ENCODE peak calls at places on chromosomes 6 and 20, in eight cellular contexts. One of them, this sample, is unnamed.

GRCh38 chr6:161169690-161170089 is 104.2 kb downstream of the AGPAT4 start:
- DNase-seq in dermis microvascular lymphatic vessel endothelial cell: no peak
- DNase-seq in C1 segment of cervical spinal cord: peak
- DNase-seq in occipital lobe: peak
- DNase-seq in brain microvascular endothelial cell: peak
- DNase-seq in skeletal muscle cell: peak
- DNase-seq in IMR-90: peak
- DNase-seq in fibroblast of lung: peak
- DNase-seq in this sample: no peak

GRCh38 chr20:48338717-48339116 is 489.1 kb downstream of the PREX1 start:
- DNase-seq in dermis microvascular lymphatic vessel endothelial cell: no peak
- DNase-seq in C1 segment of cervical spinal cord: no peak
- DNase-seq in occipital lobe: no peak
- DNase-seq in brain microvascular endothelial cell: peak
- DNase-seq in skeletal muscle cell: peak
- DNase-seq in IMR-90: peak
- DNase-seq in fibroblast of lung: peak
- DNase-seq in this sample: no peak

GRCh38 chr6:87756858-87757257 is 54.8 kb upstream of the AKIRIN2 start:
- DNase-seq in dermis microvascular lymphatic vessel endothelial cell: no peak
- DNase-seq in C1 segment of cervical spinal cord: no peak
- DNase-seq in occipital lobe: no peak
- DNase-seq in brain microvascular endothelial cell: peak
- DNase-seq in skeletal muscle cell: peak
- DNase-seq in IMR-90: peak
- DNase-seq in fibroblast of lung: peak
- DNase-seq in this sample: no peak

GRCh38 chr6:299050-299980 is 7.0 kb downstream of the DUSP22 start:
- DNase-seq in dermis microvascular lymphatic vessel endothelial cell: no peak
- DNase-seq in C1 segment of cervical spinal cord: no peak
- DNase-seq in occipital lobe: no peak
- DNase-seq in brain microvascular endothelial cell: no peak
- DNase-seq in skeletal muscle cell: peak
- DNase-seq in IMR-90: peak
- DNase-seq in fibroblast of lung: no peak
- DNase-seq in this sample: no peak

GRCh38 chr6:34412054-34412453 is 13.8 kb downstream of the RPS10 start:
- DNase-seq in dermis microvascular lymphatic vessel endothelial cell: no peak
- DNase-seq in C1 segment of cervical spinal cord: peak
- DNase-seq in occipital lobe: peak
- DNase-seq in brain microvascular endothelial cell: no peak
- DNase-seq in skeletal muscle cell: no peak
- DNase-seq in IMR-90: no peak
- DNase-seq in fibroblast of lung: peak
- DNase-seq in this sample: peak

GRCh38 chr6:70956451-70957283 is at the start of gene B3GAT2:
- DNase-seq in dermis microvascular lymphatic vessel endothelial cell: no peak
- DNase-seq in C1 segment of cervical spinal cord: peak
- DNase-seq in occipital lobe: peak
- DNase-seq in brain microvascular endothelial cell: no peak
- DNase-seq in skeletal muscle cell: no peak
- DNase-seq in IMR-90: peak
- DNase-seq in fibroblast of lung: peak
- DNase-seq in this sample: no peak

GRCh38 chr20:58043866-58044140 is 184.7 kb downstream of the ANKRD60 start:
- DNase-seq in dermis microvascular lymphatic vessel endothelial cell: no peak
- DNase-seq in C1 segment of cervical spinal cord: no peak
- DNase-seq in occipital lobe: no peak
- DNase-seq in brain microvascular endothelial cell: no peak
- DNase-seq in skeletal muscle cell: no peak
- DNase-seq in IMR-90: no peak
- DNase-seq in fibroblast of lung: no peak
- DNase-seq in this sample: no peak

GRCh38 chr6:133584903-133585302 is 304.0 kb upstream of the TCF21 start:
- DNase-seq in dermis microvascular lymphatic vessel endothelial cell: no peak
- DNase-seq in C1 segment of cervical spinal cord: no peak
- DNase-seq in occipital lobe: no peak
- DNase-seq in brain microvascular endothelial cell: no peak
- DNase-seq in skeletal muscle cell: no peak
- DNase-seq in IMR-90: no peak
- DNase-seq in fibroblast of lung: no peak
- DNase-seq in this sample: no peak

GRCh38 chr6:161963181-161963580 is 689.3 kb upstream of the AGPAT4 start:
- DNase-seq in dermis microvascular lymphatic vessel endothelial cell: no peak
- DNase-seq in C1 segment of cervical spinal cord: no peak
- DNase-seq in occipital lobe: no peak
- DNase-seq in brain microvascular endothelial cell: no peak
- DNase-seq in skeletal muscle cell: no peak
- DNase-seq in IMR-90: no peak
- DNase-seq in fibroblast of lung: no peak
- DNase-seq in this sample: no peak

GRCh38 chr6:156827382-156827781 is 50.2 kb downstream of the ARID1B start:
- DNase-seq in dermis microvascular lymphatic vessel endothelial cell: no peak
- DNase-seq in C1 segment of cervical spinal cord: no peak
- DNase-seq in occipital lobe: no peak
- DNase-seq in brain microvascular endothelial cell: no peak
- DNase-seq in skeletal muscle cell: no peak
- DNase-seq in IMR-90: no peak
- DNase-seq in fibroblast of lung: no peak
- DNase-seq in this sample: no peak

This sample was measured in nucleus accumbens.